ENCODE peak calls at places on chromosomes 4 and X, in eight cellular contexts. One of them, this sample, is unnamed.

GRCh38 chrX:139639253-139639652 is 68.7 kb downstream of the MCF2 start:
- DNase-seq in stromal cell of bone marrow: peak
- DNase-seq in stomach: no peak
- DNase-seq in Right ventricle myocardium inferior: no peak
- DNase-seq in WERI-Rb-1: no peak
- DNase-seq in GM13977: no peak
- DNase-seq in CD4-positive, alpha-beta T cell: no peak
- DNase-seq in SW480: no peak
- DNase-seq in this sample: no peak

GRCh38 chr4:181728567-181728966 is 514.6 kb upstream of the TENM3 start:
- DNase-seq in SW480: no peak
- DNase-seq in stromal cell of bone marrow: no peak
- DNase-seq in WERI-Rb-1: no peak
- DNase-seq in GM13977: no peak
- DNase-seq in CD4-positive, alpha-beta T cell: no peak
- DNase-seq in stomach: no peak
- DNase-seq in Right ventricle myocardium inferior: no peak
- DNase-seq in this sample: no peak

GRCh38 chrX:86047174-86047991 is at the start of gene CHM:
- DNase-seq in SW480: peak
- DNase-seq in stomach: peak
- DNase-seq in stromal cell of bone marrow: peak
- DNase-seq in CD4-positive, alpha-beta T cell: peak
- DNase-seq in WERI-Rb-1: peak
- DNase-seq in Right ventricle myocardium inferior: peak
- DNase-seq in GM13977: peak
- DNase-seq in this sample: peak

GRCh38 chrX:9466711-9467110 is 1.9 kb downstream of the TBL1X start:
- DNase-seq in stomach: no peak
- DNase-seq in CD4-positive, alpha-beta T cell: no peak
- DNase-seq in Right ventricle myocardium inferior: no peak
- DNase-seq in stromal cell of bone marrow: no peak
- DNase-seq in WERI-Rb-1: no peak
- DNase-seq in SW480: no peak
- DNase-seq in GM13977: no peak
- DNase-seq in this sample: no peak

GRCh38 chr4:24743931-24744330 is 51.4 kb upstream of the SOD3 start:
- DNase-seq in stromal cell of bone marrow: no peak
- DNase-seq in stomach: no peak
- DNase-seq in WERI-Rb-1: peak
- DNase-seq in SW480: no peak
- DNase-seq in Right ventricle myocardium inferior: no peak
- DNase-seq in CD4-positive, alpha-beta T cell: no peak
- DNase-seq in GM13977: no peak
- DNase-seq in this sample: no peak

GRCh38 chr4:6878451-6879059 is 31.1 kb upstream of the TBC1D14 start:
- DNase-seq in stomach: no peak
- DNase-seq in GM13977: no peak
- DNase-seq in Right ventricle myocardium inferior: no peak
- DNase-seq in WERI-Rb-1: no peak
- DNase-seq in stromal cell of bone marrow: no peak
- DNase-seq in SW480: no peak
- DNase-seq in CD4-positive, alpha-beta T cell: no peak
- DNase-seq in this sample: no peak

GRCh38 chr4:42519803-42520417 is 122.6 kb downstream of the SHISA3 start:
- DNase-seq in Right ventricle myocardium inferior: no peak
- DNase-seq in WERI-Rb-1: peak
- DNase-seq in GM13977: peak
- DNase-seq in SW480: peak
- DNase-seq in stromal cell of bone marrow: peak
- DNase-seq in stomach: peak
- DNase-seq in CD4-positive, alpha-beta T cell: peak
- DNase-seq in this sample: no peak

GRCh38 chr4:14452001-14452400 is 550.3 kb upstream of the CPEB2 start:
- DNase-seq in Right ventricle myocardium inferior: no peak
- DNase-seq in stromal cell of bone marrow: no peak
- DNase-seq in CD4-positive, alpha-beta T cell: no peak
- DNase-seq in WERI-Rb-1: no peak
- DNase-seq in SW480: no peak
- DNase-seq in stomach: no peak
- DNase-seq in GM13977: no peak
- DNase-seq in this sample: no peak

GRCh38 chrX:19512359-19512758 is 2.9 kb downstream of the MAP3K15 start:
- DNase-seq in CD4-positive, alpha-beta T cell: no peak
- DNase-seq in WERI-Rb-1: no peak
- DNase-seq in stromal cell of bone marrow: no peak
- DNase-seq in GM13977: no peak
- DNase-seq in stomach: no peak
- DNase-seq in Right ventricle myocardium inferior: no peak
- DNase-seq in SW480: no peak
- DNase-seq in this sample: no peak

GRCh38 chrX:73127700-73128241 is 48.5 kb upstream of the PABPC1L2A start:
- DNase-seq in WERI-Rb-1: no peak
- DNase-seq in SW480: no peak
- DNase-seq in stromal cell of bone marrow: no peak
- DNase-seq in stomach: no peak
- DNase-seq in GM13977: no peak
- DNase-seq in CD4-positive, alpha-beta T cell: no peak
- DNase-seq in Right ventricle myocardium inferior: peak
- DNase-seq in this sample: no peak

GRCh38 chrX:50838820-50839600 is 25.0 kb upstream of the SHROOM4 start:
- DNase-seq in stomach: no peak
- DNase-seq in Right ventricle myocardium inferior: no peak
- DNase-seq in SW480: peak
- DNase-seq in CD4-positive, alpha-beta T cell: no peak
- DNase-seq in stromal cell of bone marrow: no peak
- DNase-seq in WERI-Rb-1: no peak
- DNase-seq in GM13977: no peak
- DNase-seq in this sample: no peak

GRCh38 chr4:17817027-17817426 is 6.2 kb downstream of the NCAPG start:
- DNase-seq in WERI-Rb-1: no peak
- DNase-seq in Right ventricle myocardium inferior: no peak
- DNase-seq in stomach: no peak
- DNase-seq in stromal cell of bone marrow: peak
- DNase-seq in SW480: peak
- DNase-seq in GM13977: peak
- DNase-seq in CD4-positive, alpha-beta T cell: no peak
- DNase-seq in this sample: no peak

GRCh38 chr4:8593268-8594096 is 917 bp downstream of the CPZ start:
- DNase-seq in WERI-Rb-1: no peak
- DNase-seq in CD4-positive, alpha-beta T cell: no peak
- DNase-seq in stromal cell of bone marrow: no peak
- DNase-seq in GM13977: no peak
- DNase-seq in Right ventricle myocardium inferior: peak
- DNase-seq in stomach: no peak
- DNase-seq in SW480: no peak
- DNase-seq in this sample: peak

GRCh38 chr4:2935762-2936743 is 27.2 kb downstream of the NOP14 start:
- DNase-seq in GM13977: no peak
- DNase-seq in SW480: peak
- DNase-seq in stromal cell of bone marrow: no peak
- DNase-seq in CD4-positive, alpha-beta T cell: no peak
- DNase-seq in WERI-Rb-1: peak
- DNase-seq in stomach: peak
- DNase-seq in Right ventricle myocardium inferior: no peak
- DNase-seq in this sample: peak

GRCh38 chr4:109873791-109874514 is 26.0 kb downstream of the LRIT3 start:
- DNase-seq in SW480: peak
- DNase-seq in GM13977: no peak
- DNase-seq in stomach: no peak
- DNase-seq in Right ventricle myocardium inferior: no peak
- DNase-seq in stromal cell of bone marrow: peak
- DNase-seq in WERI-Rb-1: peak
- DNase-seq in CD4-positive, alpha-beta T cell: no peak
- DNase-seq in this sample: no peak

GRCh38 chr4:123317211-123317610 is 79.4 kb upstream of the SPRY1 start:
- DNase-seq in SW480: no peak
- DNase-seq in GM13977: no peak
- DNase-seq in stromal cell of bone marrow: no peak
- DNase-seq in stomach: no peak
- DNase-seq in WERI-Rb-1: no peak
- DNase-seq in Right ventricle myocardium inferior: no peak
- DNase-seq in CD4-positive, alpha-beta T cell: no peak
- DNase-seq in this sample: no peak

GRCh38 chr4:176230827-176231226 is 35.4 kb upstream of the SPATA4 start:
- DNase-seq in stomach: no peak
- DNase-seq in GM13977: no peak
- DNase-seq in stromal cell of bone marrow: no peak
- DNase-seq in WERI-Rb-1: no peak
- DNase-seq in CD4-positive, alpha-beta T cell: no peak
- DNase-seq in Right ventricle myocardium inferior: no peak
- DNase-seq in SW480: no peak
- DNase-seq in this sample: no peak

GRCh38 chr4:185099024-185099682 is 43.9 kb upstream of the SLC25A4 start:
- DNase-seq in stromal cell of bone marrow: no peak
- DNase-seq in SW480: no peak
- DNase-seq in stomach: no peak
- DNase-seq in GM13977: no peak
- DNase-seq in Right ventricle myocardium inferior: no peak
- DNase-seq in WERI-Rb-1: no peak
- DNase-seq in CD4-positive, alpha-beta T cell: no peak
- DNase-seq in this sample: no peak

GRCh38 chr4:26447378-26447777 is 42.9 kb downstream of the CCKAR start:
- DNase-seq in GM13977: no peak
- DNase-seq in WERI-Rb-1: no peak
- DNase-seq in CD4-positive, alpha-beta T cell: no peak
- DNase-seq in stomach: no peak
- DNase-seq in Right ventricle myocardium inferior: no peak
- DNase-seq in stromal cell of bone marrow: no peak
- DNase-seq in SW480: no peak
- DNase-seq in this sample: no peak

GRCh38 chr4:148205481-148205880 is 236.7 kb downstream of the NR3C2 start:
- DNase-seq in CD4-positive, alpha-beta T cell: no peak
- DNase-seq in WERI-Rb-1: no peak
- DNase-seq in GM13977: no peak
- DNase-seq in Right ventricle myocardium inferior: no peak
- DNase-seq in stomach: no peak
- DNase-seq in SW480: no peak
- DNase-seq in stromal cell of bone marrow: no peak
- DNase-seq in this sample: no peak

GRCh38 chr4:7902101-7902553 is 37.5 kb downstream of the AFAP1 start:
- DNase-seq in WERI-Rb-1: peak
- DNase-seq in stomach: no peak
- DNase-seq in stromal cell of bone marrow: no peak
- DNase-seq in SW480: no peak
- DNase-seq in GM13977: no peak
- DNase-seq in CD4-positive, alpha-beta T cell: no peak
- DNase-seq in Right ventricle myocardium inferior: no peak
- DNase-seq in this sample: no peak

GRCh38 chr4:88230399-88230798 is 54.0 kb downstream of the PPM1K start:
- DNase-seq in CD4-positive, alpha-beta T cell: no peak
- DNase-seq in stomach: no peak
- DNase-seq in Right ventricle myocardium inferior: no peak
- DNase-seq in GM13977: no peak
- DNase-seq in SW480: no peak
- DNase-seq in stromal cell of bone marrow: no peak
- DNase-seq in WERI-Rb-1: no peak
- DNase-seq in this sample: no peak

GRCh38 chr4:169803417-169803816 is 45.7 kb upstream of the HPF1 start:
- DNase-seq in CD4-positive, alpha-beta T cell: no peak
- DNase-seq in stomach: no peak
- DNase-seq in Right ventricle myocardium inferior: no peak
- DNase-seq in WERI-Rb-1: no peak
- DNase-seq in GM13977: no peak
- DNase-seq in stromal cell of bone marrow: no peak
- DNase-seq in SW480: no peak
- DNase-seq in this sample: no peak

GRCh38 chr4:184593461-184593860 is 55.8 kb downstream of the CASP3 start:
- DNase-seq in Right ventricle myocardium inferior: no peak
- DNase-seq in GM13977: no peak
- DNase-seq in stomach: no peak
- DNase-seq in SW480: no peak
- DNase-seq in CD4-positive, alpha-beta T cell: no peak
- DNase-seq in WERI-Rb-1: no peak
- DNase-seq in stromal cell of bone marrow: no peak
- DNase-seq in this sample: no peak

GRCh38 chrX:16187024-16187698 is 19.9 kb downstream of the MAGEB17 start:
- DNase-seq in stromal cell of bone marrow: no peak
- DNase-seq in stomach: no peak
- DNase-seq in Right ventricle myocardium inferior: no peak
- DNase-seq in GM13977: no peak
- DNase-seq in SW480: no peak
- DNase-seq in CD4-positive, alpha-beta T cell: no peak
- DNase-seq in WERI-Rb-1: no peak
- DNase-seq in this sample: no peak

GRCh38 chrX:72142094-72142843 is 10.6 kb upstream of the RTL5 start:
- DNase-seq in GM13977: no peak
- DNase-seq in WERI-Rb-1: peak
- DNase-seq in CD4-positive, alpha-beta T cell: no peak
- DNase-seq in stromal cell of bone marrow: no peak
- DNase-seq in SW480: no peak
- DNase-seq in Right ventricle myocardium inferior: no peak
- DNase-seq in stomach: no peak
- DNase-seq in this sample: no peak

GRCh38 chrX:53261573-53261972 is 19.8 kb downstream of the IQSEC2 start:
- DNase-seq in WERI-Rb-1: no peak
- DNase-seq in stromal cell of bone marrow: no peak
- DNase-seq in stomach: no peak
- DNase-seq in Right ventricle myocardium inferior: no peak
- DNase-seq in GM13977: no peak
- DNase-seq in SW480: no peak
- DNase-seq in CD4-positive, alpha-beta T cell: no peak
- DNase-seq in this sample: no peak

GRCh38 chr4:140372607-140373327 is 679 bp upstream of the SCOC start:
- DNase-seq in Right ventricle myocardium inferior: no peak
- DNase-seq in CD4-positive, alpha-beta T cell: peak
- DNase-seq in stromal cell of bone marrow: no peak
- DNase-seq in stomach: no peak
- DNase-seq in SW480: peak
- DNase-seq in WERI-Rb-1: peak
- DNase-seq in GM13977: peak
- DNase-seq in this sample: no peak

GRCh38 chrX:150570512-150570911 is 2.1 kb downstream of the MTM1 start:
- DNase-seq in SW480: no peak
- DNase-seq in CD4-positive, alpha-beta T cell: no peak
- DNase-seq in stromal cell of bone marrow: no peak
- DNase-seq in Right ventricle myocardium inferior: no peak
- DNase-seq in GM13977: no peak
- DNase-seq in WERI-Rb-1: no peak
- DNase-seq in stomach: no peak
- DNase-seq in this sample: no peak